ENCODE peak calls at places on chromosome 10, in four cellular contexts. One of them, this sample, is unnamed.

GRCh38 chr10:90197766-90198165 is 496.4 kb downstream of the KIF20B start:
- DNase-seq in cardiac fibroblast: peak
- DNase-seq in right lobe of liver: no peak
- DNase-seq in cerebellar cortex: no peak
- DNase-seq in this sample: no peak

GRCh38 chr10:76308946-76309529 is 877.6 kb downstream of the LRMDA start:
- DNase-seq in cerebellar cortex: no peak
- DNase-seq in cardiac fibroblast: no peak
- DNase-seq in right lobe of liver: no peak
- DNase-seq in this sample: peak

GRCh38 chr10:129949411-129950335 is 14.4 kb downstream of the EBF3 start:
- DNase-seq in cerebellar cortex: no peak
- DNase-seq in cardiac fibroblast: peak
- DNase-seq in right lobe of liver: no peak
- DNase-seq in this sample: no peak

GRCh38 chr10:119811122-119811521 is 61.5 kb downstream of the MCMBP start:
- DNase-seq in right lobe of liver: no peak
- DNase-seq in cerebellar cortex: no peak
- DNase-seq in cardiac fibroblast: no peak
- DNase-seq in this sample: no peak

GRCh38 chr10:61628875-61629513 is 33.7 kb upstream of the CABCOCO1 start:
- DNase-seq in cerebellar cortex: no peak
- DNase-seq in cardiac fibroblast: peak
- DNase-seq in right lobe of liver: no peak
- DNase-seq in this sample: no peak

GRCh38 chr10:34811968-34812514 is 3.1 kb downstream of the PARD3 start:
- DNase-seq in cerebellar cortex: no peak
- DNase-seq in cardiac fibroblast: peak
- DNase-seq in right lobe of liver: no peak
- DNase-seq in this sample: no peak

GRCh38 chr10:94088926-94089381 is 95.2 kb downstream of the PLCE1 start:
- DNase-seq in cardiac fibroblast: peak
- DNase-seq in cerebellar cortex: no peak
- DNase-seq in right lobe of liver: no peak
- DNase-seq in this sample: no peak

GRCh38 chr10:14299516-14299915 is 31.2 kb downstream of the FRMD4A start:
- DNase-seq in cerebellar cortex: no peak
- DNase-seq in cardiac fibroblast: no peak
- DNase-seq in right lobe of liver: no peak
- DNase-seq in this sample: no peak

GRCh38 chr10:72277340-72277995 is 3.7 kb downstream of the DDIT4 start:
- DNase-seq in cardiac fibroblast: peak
- DNase-seq in right lobe of liver: no peak
- DNase-seq in cerebellar cortex: peak
- DNase-seq in this sample: no peak

GRCh38 chr10:91219371-91220193 is 881 bp upstream of the PCGF5 start:
- DNase-seq in right lobe of liver: no peak
- DNase-seq in cardiac fibroblast: no peak
- DNase-seq in cerebellar cortex: no peak
- DNase-seq in this sample: no peak

GRCh38 chr10:127313996-127314700 is 117.8 kb upstream of the INSYN2A start:
- DNase-seq in right lobe of liver: no peak
- DNase-seq in cardiac fibroblast: no peak
- DNase-seq in cerebellar cortex: no peak
- DNase-seq in this sample: no peak

This sample was measured in D721Med.